ENCODE peak calls at places on chromosome X, in six cellular contexts. X is EH, I is G401, M is iPS-NIHi11, S is putamen, C is HCEC 1CT. T is an unnamed sample.

GRCh38 chrX:155143959-155144548 is 72.2 kb upstream of the VBP1 start:
- DNase-seq in X (no peak), I (no peak), M (no peak), S (no peak), C (no peak), T (no peak)

GRCh38 chrX:20235755-20236154 is 31.0 kb downstream of the RPS6KA3 start:
- DNase-seq in X (no peak), I (no peak), M (no peak), S (no peak), C (no peak), T (no peak)

GRCh38 chrX:84339507-84340364 is 151.7 kb upstream of the RPS6KA6 start:
- DNase-seq in X (peak), I (no peak), M (peak), S (no peak), C (peak), T (peak)

GRCh38 chrX:118847676-118848075 is 24.1 kb downstream of the ZCCHC12 start:
- DNase-seq in X (peak), I (peak), M (peak), S (peak), C (peak), T (peak)

GRCh38 chrX:22629105-22629725 is 356.5 kb downstream of the CBLL2 start:
- DNase-seq in X (peak), I (peak), M (no peak), S (no peak), C (peak), T (no peak)

GRCh38 chrX:129755779-129756650 is 17.2 kb downstream of the XPNPEP2 start:
- DNase-seq in X (no peak), I (no peak), M (peak), S (no peak), C (no peak), T (peak)

GRCh38 chrX:15579778-15580747 is 20.7 kb downstream of the ACE2 start:
- DNase-seq in X (no peak), I (no peak), M (no peak), S (no peak), C (no peak), T (no peak)

GRCh38 chrX:11305641-11306040 is 12.4 kb downstream of the AMELX start:
- DNase-seq in X (no peak), I (no peak), M (no peak), S (no peak), C (no peak), T (no peak)

GRCh38 chrX:73525928-73526690 is 36.9 kb upstream of the CHIC1 start:
- DNase-seq in X (no peak), I (no peak), M (peak), S (no peak), C (no peak), T (no peak)